ENCODE peak calls at places on chromosome 15, in five cellular contexts. One of them, this sample, is unnamed.

GRCh38 chr15:31870336-31871158 is 159.8 kb upstream of the CHRNA7 start:
- DNase-seq in naive thymus-derived CD4-positive, alpha-beta T cell: peak
- DNase-seq in neural crest cell: peak
- DNase-seq in iPS-NIHi11: peak
- DNase-seq in EH: peak
- DNase-seq in this sample: peak

GRCh38 chr15:90174140-90174891 is 26.8 kb upstream of the SEMA4B start:
- DNase-seq in EH: peak
- DNase-seq in iPS-NIHi11: no peak
- DNase-seq in naive thymus-derived CD4-positive, alpha-beta T cell: no peak
- DNase-seq in neural crest cell: no peak
- DNase-seq in this sample: no peak

GRCh38 chr15:70466305-70466704 is 297.1 kb downstream of the UACA start:
- DNase-seq in EH: no peak
- DNase-seq in neural crest cell: no peak
- DNase-seq in iPS-NIHi11: no peak
- DNase-seq in naive thymus-derived CD4-positive, alpha-beta T cell: no peak
- DNase-seq in this sample: no peak

GRCh38 chr15:68768321-68768720 is 52.4 kb downstream of the ANP32A start:
- DNase-seq in naive thymus-derived CD4-positive, alpha-beta T cell: no peak
- DNase-seq in EH: peak
- DNase-seq in iPS-NIHi11: no peak
- DNase-seq in neural crest cell: no peak
- DNase-seq in this sample: no peak

GRCh38 chr15:78056714-78057269 is 20.7 kb downstream of the TBC1D2B start:
- DNase-seq in iPS-NIHi11: no peak
- DNase-seq in neural crest cell: no peak
- DNase-seq in EH: peak
- DNase-seq in naive thymus-derived CD4-positive, alpha-beta T cell: no peak
- DNase-seq in this sample: no peak

GRCh38 chr15:73885954-73886700 is 12.8 kb downstream of the TBC1D21 start:
- DNase-seq in naive thymus-derived CD4-positive, alpha-beta T cell: no peak
- DNase-seq in neural crest cell: no peak
- DNase-seq in EH: no peak
- DNase-seq in iPS-NIHi11: no peak
- DNase-seq in this sample: no peak

GRCh38 chr15:92500023-92500630 is 106.4 kb downstream of the ST8SIA2 start:
- DNase-seq in neural crest cell: no peak
- DNase-seq in naive thymus-derived CD4-positive, alpha-beta T cell: no peak
- DNase-seq in iPS-NIHi11: no peak
- DNase-seq in EH: no peak
- DNase-seq in this sample: no peak

GRCh38 chr15:42921049-42921731 is 612 bp upstream of the TTBK2 start:
- DNase-seq in naive thymus-derived CD4-positive, alpha-beta T cell: peak
- DNase-seq in EH: peak
- DNase-seq in iPS-NIHi11: no peak
- DNase-seq in neural crest cell: peak
- DNase-seq in this sample: no peak

GRCh38 chr15:40584191-40584590 is 9.9 kb upstream of the KNL1 start:
- DNase-seq in EH: no peak
- DNase-seq in naive thymus-derived CD4-positive, alpha-beta T cell: no peak
- DNase-seq in iPS-NIHi11: no peak
- DNase-seq in neural crest cell: no peak
- DNase-seq in this sample: no peak

GRCh38 chr15:92521624-92522008 is 127.9 kb downstream of the ST8SIA2 start:
- DNase-seq in EH: peak
- DNase-seq in naive thymus-derived CD4-positive, alpha-beta T cell: no peak
- DNase-seq in iPS-NIHi11: peak
- DNase-seq in neural crest cell: peak
- DNase-seq in this sample: no peak

GRCh38 chr15:39242345-39242744 is 338.5 kb upstream of the THBS1 start:
- DNase-seq in naive thymus-derived CD4-positive, alpha-beta T cell: no peak
- DNase-seq in iPS-NIHi11: no peak
- DNase-seq in EH: peak
- DNase-seq in neural crest cell: no peak
- DNase-seq in this sample: no peak

GRCh38 chr15:100170280-100170654 is 171.5 kb downstream of the ADAMTS17 start:
- DNase-seq in neural crest cell: no peak
- DNase-seq in iPS-NIHi11: no peak
- DNase-seq in EH: no peak
- DNase-seq in naive thymus-derived CD4-positive, alpha-beta T cell: no peak
- DNase-seq in this sample: no peak

GRCh38 chr15:40075298-40076044 is 33.2 kb downstream of the BMF start:
- DNase-seq in iPS-NIHi11: no peak
- DNase-seq in neural crest cell: no peak
- DNase-seq in EH: no peak
- DNase-seq in naive thymus-derived CD4-positive, alpha-beta T cell: no peak
- DNase-seq in this sample: no peak

GRCh38 chr15:52220896-52221660 is 29.9 kb upstream of the GNB5 start:
- DNase-seq in EH: no peak
- DNase-seq in neural crest cell: no peak
- DNase-seq in iPS-NIHi11: no peak
- DNase-seq in naive thymus-derived CD4-positive, alpha-beta T cell: no peak
- DNase-seq in this sample: no peak

GRCh38 chr15:73334086-73334485 is 34.7 kb downstream of the HCN4 start:
- DNase-seq in naive thymus-derived CD4-positive, alpha-beta T cell: no peak
- DNase-seq in EH: no peak
- DNase-seq in iPS-NIHi11: no peak
- DNase-seq in neural crest cell: no peak
- DNase-seq in this sample: no peak

GRCh38 chr15:72358532-72359180 is 17.2 kb downstream of the HEXA start:
- DNase-seq in iPS-NIHi11: no peak
- DNase-seq in neural crest cell: no peak
- DNase-seq in naive thymus-derived CD4-positive, alpha-beta T cell: no peak
- DNase-seq in EH: peak
- DNase-seq in this sample: no peak

GRCh38 chr15:52067545-52067926 is 45.0 kb downstream of the BCL2L10 start:
- DNase-seq in naive thymus-derived CD4-positive, alpha-beta T cell: no peak
- DNase-seq in iPS-NIHi11: no peak
- DNase-seq in neural crest cell: no peak
- DNase-seq in EH: no peak
- DNase-seq in this sample: no peak

GRCh38 chr15:70451861-70452653 is 311.3 kb downstream of the UACA start:
- DNase-seq in iPS-NIHi11: peak
- DNase-seq in EH: no peak
- DNase-seq in neural crest cell: no peak
- DNase-seq in naive thymus-derived CD4-positive, alpha-beta T cell: no peak
- DNase-seq in this sample: no peak

GRCh38 chr15:80850941-80851451 is 71.8 kb downstream of the CEMIP start:
- DNase-seq in naive thymus-derived CD4-positive, alpha-beta T cell: no peak
- DNase-seq in neural crest cell: no peak
- DNase-seq in iPS-NIHi11: no peak
- DNase-seq in EH: no peak
- DNase-seq in this sample: no peak

GRCh38 chr15:69410290-69410874 is 3.8 kb upstream of the KIF23 start:
- DNase-seq in EH: peak
- DNase-seq in iPS-NIHi11: peak
- DNase-seq in naive thymus-derived CD4-positive, alpha-beta T cell: no peak
- DNase-seq in neural crest cell: no peak
- DNase-seq in this sample: no peak

GRCh38 chr15:75425966-75426500 is 25.5 kb downstream of the SIN3A start:
- DNase-seq in neural crest cell: no peak
- DNase-seq in EH: no peak
- DNase-seq in naive thymus-derived CD4-positive, alpha-beta T cell: no peak
- DNase-seq in iPS-NIHi11: no peak
- DNase-seq in this sample: no peak

GRCh38 chr15:52018244-52018643 is 775 bp upstream of the MAPK6 start:
- DNase-seq in naive thymus-derived CD4-positive, alpha-beta T cell: no peak
- DNase-seq in neural crest cell: no peak
- DNase-seq in iPS-NIHi11: no peak
- DNase-seq in EH: peak
- DNase-seq in this sample: no peak

GRCh38 chr15:61871926-61872522 is 188.2 kb downstream of the VPS13C start:
- DNase-seq in EH: peak
- DNase-seq in neural crest cell: no peak
- DNase-seq in naive thymus-derived CD4-positive, alpha-beta T cell: no peak
- DNase-seq in iPS-NIHi11: peak
- DNase-seq in this sample: no peak

GRCh38 chr15:77904436-77904821 is 173.1 kb downstream of the TBC1D2B start:
- DNase-seq in EH: no peak
- DNase-seq in iPS-NIHi11: no peak
- DNase-seq in neural crest cell: no peak
- DNase-seq in naive thymus-derived CD4-positive, alpha-beta T cell: no peak
- DNase-seq in this sample: no peak

GRCh38 chr15:101147181-101147580 is 104.7 kb downstream of the CHSY1 start:
- DNase-seq in naive thymus-derived CD4-positive, alpha-beta T cell: no peak
- DNase-seq in iPS-NIHi11: no peak
- DNase-seq in neural crest cell: no peak
- DNase-seq in EH: no peak
- DNase-seq in this sample: no peak

GRCh38 chr15:38035701-38036100 is 101.3 kb downstream of the TMCO5A start:
- DNase-seq in EH: peak
- DNase-seq in neural crest cell: no peak
- DNase-seq in iPS-NIHi11: no peak
- DNase-seq in naive thymus-derived CD4-positive, alpha-beta T cell: no peak
- DNase-seq in this sample: no peak

GRCh38 chr15:70200003-70200410 is 102.3 kb upstream of the TLE3 start:
- DNase-seq in neural crest cell: no peak
- DNase-seq in naive thymus-derived CD4-positive, alpha-beta T cell: no peak
- DNase-seq in iPS-NIHi11: no peak
- DNase-seq in EH: peak
- DNase-seq in this sample: no peak

GRCh38 chr15:91369823-91370222 is 269.8 kb downstream of the SV2B start:
- DNase-seq in naive thymus-derived CD4-positive, alpha-beta T cell: no peak
- DNase-seq in neural crest cell: no peak
- DNase-seq in iPS-NIHi11: no peak
- DNase-seq in EH: no peak
- DNase-seq in this sample: no peak

GRCh38 chr15:26087395-26087794 is 224.3 kb upstream of the ATP10A start:
- DNase-seq in naive thymus-derived CD4-positive, alpha-beta T cell: no peak
- DNase-seq in neural crest cell: no peak
- DNase-seq in iPS-NIHi11: no peak
- DNase-seq in EH: peak
- DNase-seq in this sample: no peak

GRCh38 chr15:68369931-68370767 is 61.8 kb downstream of the ITGA11 start:
- DNase-seq in iPS-NIHi11: no peak
- DNase-seq in naive thymus-derived CD4-positive, alpha-beta T cell: no peak
- DNase-seq in EH: no peak
- DNase-seq in neural crest cell: no peak
- DNase-seq in this sample: no peak

GRCh38 chr15:40755821-40756220 is 767 bp upstream of the RMDN3 start:
- DNase-seq in neural crest cell: no peak
- DNase-seq in EH: no peak
- DNase-seq in naive thymus-derived CD4-positive, alpha-beta T cell: no peak
- DNase-seq in iPS-NIHi11: no peak
- DNase-seq in this sample: no peak

GRCh38 chr15:57283774-57284508 is 92.4 kb upstream of the CGNL1 start:
- DNase-seq in neural crest cell: no peak
- DNase-seq in naive thymus-derived CD4-positive, alpha-beta T cell: no peak
- DNase-seq in EH: no peak
- DNase-seq in iPS-NIHi11: no peak
- DNase-seq in this sample: no peak

GRCh38 chr15:77454265-77454664 is 33.6 kb downstream of the HMG20A start:
- DNase-seq in neural crest cell: no peak
- DNase-seq in EH: peak
- DNase-seq in iPS-NIHi11: no peak
- DNase-seq in naive thymus-derived CD4-positive, alpha-beta T cell: no peak
- DNase-seq in this sample: no peak

This sample was measured in pulmonary artery endothelial cell.